ENCODE peak calls at places on chromosomes 12 and 14, in four cellular contexts. One of them, this sample, is unnamed.
A peak's percentile ranks its signal among the peaks of the same experiment; 100 is the strongest.

GRCh38 chr14:104277416-104278213 is 139.2 kb downstream of the KIF26A start:
- DNase-seq in spleen: no peak
- DNase-seq in stomach: peak; percentile 22
- DNase-seq in GM12878: no peak
- DNase-seq in this sample: no peak

GRCh38 chr12:11837318-11837934 is 188.0 kb downstream of the ETV6 start:
- DNase-seq in spleen: no peak
- DNase-seq in GM12878: no peak
- DNase-seq in stomach: no peak
- DNase-seq in this sample: no peak

GRCh38 chr12:131025939-131026702 is 72.4 kb downstream of the ADGRD1 start:
- DNase-seq in stomach: no peak
- DNase-seq in GM12878: no peak
- DNase-seq in spleen: no peak
- DNase-seq in this sample: no peak

GRCh38 chr14:99413172-99413571 is 67.5 kb downstream of the SETD3 start:
- DNase-seq in spleen: no peak
- DNase-seq in stomach: no peak
- DNase-seq in GM12878: no peak
- DNase-seq in this sample: no peak

GRCh38 chr14:81452341-81452740 is 52.2 kb upstream of the STON2 start:
- DNase-seq in stomach: no peak
- DNase-seq in spleen: no peak
- DNase-seq in GM12878: no peak
- DNase-seq in this sample: no peak

GRCh38 chr14:89746654-89747053 is 207.9 kb downstream of the EFCAB11 start:
- DNase-seq in stomach: no peak
- DNase-seq in spleen: no peak
- DNase-seq in GM12878: no peak
- DNase-seq in this sample: no peak

GRCh38 chr12:13816394-13816793 is 165.0 kb downstream of the GRIN2B start:
- DNase-seq in GM12878: no peak
- DNase-seq in spleen: no peak
- DNase-seq in stomach: no peak
- DNase-seq in this sample: no peak

GRCh38 chr12:10361084-10361483 is 28.8 kb downstream of the KLRK1 start:
- DNase-seq in GM12878: no peak
- DNase-seq in spleen: no peak
- DNase-seq in stomach: no peak
- DNase-seq in this sample: no peak

GRCh38 chr12:127619869-127620769 is 646.9 kb upstream of the TMEM132C start:
- DNase-seq in spleen: no peak
- DNase-seq in GM12878: no peak
- DNase-seq in stomach: no peak
- DNase-seq in this sample: no peak

GRCh38 chr12:109697270-109697553 is 16.4 kb upstream of the FAM222A start:
- DNase-seq in spleen: no peak
- DNase-seq in GM12878: no peak
- DNase-seq in stomach: no peak
- DNase-seq in this sample: no peak
- TF ChIP-seq POLR2AphosphoS5 in spleen: no peak
- TF ChIP-seq POLR2AphosphoS5 in GM12878: no peak
- TF ChIP-seq POLR2AphosphoS5 in stomach: no peak
- TF ChIP-seq POLR2AphosphoS5 in this sample: no peak

GRCh38 chr12:109069307-109070231 is 17.2 kb downstream of the USP30 start:
- DNase-seq in GM12878: no peak
- DNase-seq in stomach: no peak
- DNase-seq in spleen: no peak
- DNase-seq in this sample: no peak
- H3K36me3 ChIP-seq in GM12878: no peaks in the 10 kb centered on the region
- H3K36me3 ChIP-seq in stomach: peaks cover 47% of the 10 kb centered on the region
- H3K36me3 ChIP-seq in spleen: peaks cover 51% of the 10 kb centered on the region
- H3K36me3 ChIP-seq in this sample: peaks cover 44% of the 10 kb centered on the region

DNA sequence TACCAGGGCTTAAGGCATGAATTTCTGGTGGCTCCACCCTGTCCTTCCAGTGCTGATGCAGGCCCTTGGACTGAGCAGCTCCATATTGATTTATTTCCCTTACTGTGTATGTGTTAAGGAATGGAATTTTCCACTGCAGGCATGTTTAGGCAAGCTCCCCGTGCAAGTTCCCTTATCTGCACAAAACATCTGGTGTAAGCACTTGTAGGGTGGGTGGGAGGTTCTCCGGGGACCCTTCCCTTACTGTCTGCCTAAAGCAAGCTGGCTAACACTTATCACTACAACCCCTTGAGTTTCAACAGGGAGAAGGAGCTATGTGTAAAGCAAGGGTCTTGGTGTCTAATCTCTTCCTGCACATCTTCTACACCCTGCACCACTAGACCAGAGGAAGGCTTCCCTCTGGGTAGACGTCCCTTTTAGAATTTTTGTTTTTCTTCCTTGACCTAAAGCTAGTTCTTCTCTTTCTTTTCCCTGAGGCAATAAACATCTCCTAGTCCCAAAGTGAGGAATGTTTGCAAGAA is 22.0 kb upstream of the DRAM1 start:
- DNase-seq in GM12878: no peak
- DNase-seq in spleen: no peak
- DNase-seq in stomach: no peak
- DNase-seq in this sample: no peak
- TF ChIP-seq POLR2AphosphoS5 in GM12878: no peak
- TF ChIP-seq POLR2AphosphoS5 in spleen: no peak
- TF ChIP-seq POLR2AphosphoS5 in stomach: no peak
- TF ChIP-seq POLR2AphosphoS5 in this sample: no peak

GRCh38 chr12:132117558-132117875 is 26.6 kb downstream of the DDX51 start:
- DNase-seq in GM12878: no peak
- DNase-seq in spleen: no peak
- DNase-seq in stomach: no peak
- DNase-seq in this sample: peak; percentile 39

GRCh38 chr12:132114667-132115066 is 29.5 kb downstream of the DDX51 start:
- DNase-seq in spleen: no peak
- DNase-seq in stomach: no peak
- DNase-seq in GM12878: no peak
- DNase-seq in this sample: peak; percentile 33

GRCh38 chr12:132116709-132117557 is 27.2 kb downstream of the DDX51 start:
- DNase-seq in GM12878: no peak
- DNase-seq in spleen: no peak
- DNase-seq in stomach: no peak
- DNase-seq in this sample: peak; percentile 56

GRCh38 chr12:132118876-132119275 is 25.2 kb downstream of the DDX51 start:
- DNase-seq in GM12878: no peak
- DNase-seq in stomach: no peak
- DNase-seq in spleen: no peak
- DNase-seq in this sample: peak; percentile 46

DNA sequence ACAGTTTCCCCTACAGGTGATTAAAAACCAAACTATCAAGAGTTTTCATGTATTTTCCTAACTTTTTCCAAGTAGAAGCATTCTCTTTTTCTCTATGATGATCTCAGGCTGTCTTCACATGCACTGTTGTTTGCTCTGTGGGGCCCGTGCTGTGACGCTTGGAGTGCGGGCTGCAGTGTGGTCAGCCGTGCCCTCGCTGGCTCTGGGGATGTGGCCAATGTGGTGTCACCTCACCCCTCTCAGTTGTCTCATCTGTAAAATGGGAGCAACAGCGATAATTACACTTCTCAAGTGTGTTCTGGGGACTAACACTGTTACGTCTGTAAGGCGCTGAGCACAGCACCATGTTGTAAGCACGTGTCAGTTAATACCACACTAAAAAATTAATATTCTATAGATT is 28.6 kb downstream of the DDX51 start:
- DNase-seq in spleen: no peak
- DNase-seq in GM12878: no peak
- DNase-seq in stomach: no peak
- DNase-seq in this sample: no peak
- H3K36me3 ChIP-seq in spleen: peaks cover 71% of the 10 kb centered on the region
- H3K36me3 ChIP-seq in GM12878: peaks cover 8% of the 10 kb centered on the region
- H3K36me3 ChIP-seq in stomach: peaks cover 15% of the 10 kb centered on the region
- H3K36me3 ChIP-seq in this sample: peaks cover 82% of the 10 kb centered on the region

GRCh38 chr12:75735853-75736252 is 224.4 kb upstream of the KRR1 start:
- DNase-seq in spleen: no peak
- DNase-seq in GM12878: no peak
- DNase-seq in stomach: peak; percentile 66
- DNase-seq in this sample: no peak

GRCh38 chr12:75739916-75740315 is 228.5 kb upstream of the KRR1 start:
- DNase-seq in stomach: no peak
- DNase-seq in GM12878: no peak
- DNase-seq in spleen: no peak
- DNase-seq in this sample: no peak

GRCh38 chr12:75738486-75738885 is 227.1 kb upstream of the KRR1 start:
- DNase-seq in stomach: no peak
- DNase-seq in GM12878: peak; percentile 16
- DNase-seq in spleen: no peak
- DNase-seq in this sample: no peak
- TF ChIP-seq POLR2AphosphoS5 in stomach: no peak
- TF ChIP-seq POLR2AphosphoS5 in GM12878: no peak
- TF ChIP-seq POLR2AphosphoS5 in spleen: no peak
- TF ChIP-seq POLR2AphosphoS5 in this sample: no peak

GRCh38 chr14:73168691-73169090 is 32.4 kb downstream of the PSEN1 start:
- DNase-seq in spleen: no peak
- DNase-seq in GM12878: no peak
- DNase-seq in stomach: no peak
- DNase-seq in this sample: no peak
- H3K36me3 ChIP-seq in spleen: peaks cover 86% of the 10 kb centered on the region
- H3K36me3 ChIP-seq in GM12878: peaks cover 8% of the 10 kb centered on the region
- H3K36me3 ChIP-seq in stomach: peaks cover 39% of the 10 kb centered on the region
- H3K36me3 ChIP-seq in this sample: peaks cover 36% of the 10 kb centered on the region

DNA sequence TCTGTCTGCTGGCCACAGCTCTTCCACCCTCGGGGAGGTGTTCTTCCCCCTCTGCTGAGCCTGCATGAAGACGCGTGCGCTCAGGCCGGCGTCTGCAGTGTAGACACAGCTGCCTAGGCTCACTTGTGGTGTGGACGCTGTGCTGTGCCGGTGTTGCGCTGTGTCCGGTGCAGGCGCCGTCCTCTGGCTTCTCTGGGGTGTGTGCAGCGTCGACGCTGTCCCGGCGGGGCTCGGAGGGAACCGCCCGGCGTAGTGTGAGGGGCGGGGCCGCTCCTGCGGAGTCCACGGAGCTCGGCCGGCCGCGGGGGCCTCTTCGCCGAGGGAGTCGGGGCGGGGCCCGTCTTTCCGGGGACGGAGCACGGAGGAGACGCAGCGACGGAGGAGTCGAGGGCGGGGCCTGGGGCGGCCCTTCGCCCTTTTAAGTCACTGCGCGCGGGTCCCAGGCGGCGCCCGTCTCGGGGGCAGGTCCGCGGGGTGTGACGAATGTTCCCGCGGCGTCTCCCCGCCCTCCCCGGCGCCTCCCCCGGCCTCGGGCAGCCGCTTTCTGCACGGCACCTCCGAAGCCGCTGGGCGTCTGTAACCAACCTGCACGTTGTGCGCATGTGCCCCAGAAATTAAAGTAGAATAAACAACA is 45.2 kb downstream of the NOC4L start:
- DNase-seq in stomach: peak; percentile 93
- DNase-seq in GM12878: peak; percentile 31
- DNase-seq in spleen: peak; percentile 99
- DNase-seq in this sample: peak; percentile 97
- TF ChIP-seq POLR2AphosphoS5 in stomach: peak; percentile 37
- TF ChIP-seq POLR2AphosphoS5 in GM12878: no peak
- TF ChIP-seq POLR2AphosphoS5 in spleen: peak; percentile 84
- TF ChIP-seq POLR2AphosphoS5 in this sample: peak; percentile 30

DNA sequence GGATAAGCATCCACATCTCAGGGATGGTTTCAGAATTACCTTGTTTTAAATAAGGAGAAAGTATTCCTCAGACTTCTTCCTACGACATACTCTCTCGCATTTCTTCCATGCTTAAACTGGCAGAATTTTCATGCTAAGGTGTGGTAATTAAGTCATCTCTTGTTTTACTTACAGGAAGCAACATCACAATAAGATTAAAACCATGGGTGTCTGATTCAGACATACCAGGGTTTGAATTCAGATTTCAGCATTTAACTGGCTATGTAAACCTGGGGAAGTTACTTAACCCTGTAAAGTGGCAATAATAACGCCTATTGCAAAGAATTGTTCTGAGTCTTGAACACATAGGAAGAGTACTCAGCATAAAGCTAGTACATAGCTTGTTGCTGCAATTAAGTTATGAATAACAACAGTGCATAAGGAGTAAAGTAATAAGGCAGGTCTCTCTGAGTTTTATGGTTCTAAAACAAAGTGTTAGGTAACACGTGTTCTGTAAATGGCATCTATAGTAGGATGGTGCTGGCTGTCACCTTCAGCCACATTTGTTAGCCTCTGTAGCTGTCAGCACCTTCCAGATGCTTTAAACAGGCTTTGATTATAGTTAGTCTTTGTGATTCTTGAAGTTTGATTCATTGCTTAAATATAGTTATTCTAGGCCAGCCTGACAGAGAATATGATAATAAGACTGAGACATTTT is 38.8 kb downstream of the IFT43 start:
- DNase-seq in GM12878: no peak
- DNase-seq in spleen: no peak
- DNase-seq in stomach: no peak
- DNase-seq in this sample: no peak
- H3K36me3 ChIP-seq in GM12878: no peaks in the 10 kb centered on the region
- H3K36me3 ChIP-seq in spleen: peaks cover 30% of the 10 kb centered on the region
- H3K36me3 ChIP-seq in stomach: no peaks in the 10 kb centered on the region
- H3K36me3 ChIP-seq in this sample: no peaks in the 10 kb centered on the region

GRCh38 chr12:6925543-6926279 is 2.0 kb upstream of the ATN1 start:
- DNase-seq in spleen: peak; percentile 74
- DNase-seq in stomach: peak; percentile 77
- DNase-seq in GM12878: no peak
- DNase-seq in this sample: peak; percentile 95

GRCh38 chr12:6929806-6930452 is 2.2 kb downstream of the ATN1 start:
- DNase-seq in spleen: peak; percentile 32
- DNase-seq in stomach: no peak
- DNase-seq in GM12878: no peak
- DNase-seq in this sample: no peak

GRCh38 chr12:6927999-6928702 is 392 bp downstream of the ATN1 start:
- DNase-seq in GM12878: no peak
- DNase-seq in stomach: no peak
- DNase-seq in spleen: peak; percentile 84
- DNase-seq in this sample: no peak

GRCh38 chr12:6927379-6927991 is at the start of gene ATN1:
- DNase-seq in GM12878: no peak
- DNase-seq in spleen: peak; percentile 90
- DNase-seq in stomach: peak; percentile 68
- DNase-seq in this sample: peak; percentile 97

DNA sequence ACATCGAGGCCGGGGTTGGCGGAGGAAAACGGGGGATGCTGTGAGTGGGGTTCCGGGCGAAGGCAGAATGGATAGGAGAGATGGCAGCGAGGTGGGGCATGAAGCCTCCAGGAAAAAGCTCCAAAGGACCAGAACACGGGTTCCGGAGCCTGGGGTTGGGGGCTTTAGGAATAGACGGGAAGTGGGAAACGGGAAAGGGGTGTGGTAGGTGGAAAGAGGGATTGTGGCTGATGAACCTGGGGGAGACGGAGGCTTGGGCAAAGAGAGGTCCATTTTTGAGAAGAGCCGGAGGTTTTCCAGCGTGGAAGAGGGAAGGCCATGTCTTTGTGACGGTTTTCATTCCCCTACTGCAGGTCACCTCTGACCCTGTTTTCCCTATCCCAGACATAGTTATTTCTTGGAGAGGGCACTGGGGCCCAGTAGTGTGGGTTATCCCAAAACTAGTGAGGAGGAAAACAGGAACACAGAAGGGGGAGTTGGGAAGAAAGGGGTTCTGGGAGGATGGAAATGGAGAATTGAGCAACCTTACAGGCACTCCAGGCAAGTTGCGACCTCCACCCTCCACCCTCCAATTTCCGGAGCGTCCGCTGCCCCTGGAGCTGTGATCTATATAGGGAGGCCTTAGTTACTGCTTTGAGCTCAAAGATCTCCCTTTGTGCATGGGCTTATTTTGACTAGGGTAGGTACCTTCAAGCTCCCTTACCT is 1.1 kb downstream of the ATN1 start:
- DNase-seq in stomach: no peak
- DNase-seq in spleen: peak; percentile 67
- DNase-seq in GM12878: no peak
- DNase-seq in this sample: no peak
- TF ChIP-seq POLR2AphosphoS5 in stomach: no peak
- TF ChIP-seq POLR2AphosphoS5 in spleen: no peak
- TF ChIP-seq POLR2AphosphoS5 in GM12878: no peak
- TF ChIP-seq POLR2AphosphoS5 in this sample: no peak

GRCh38 chr12:132784580-132784979 is 22.9 kb upstream of the ANKLE2 start:
- DNase-seq in spleen: no peak
- DNase-seq in stomach: no peak
- DNase-seq in GM12878: no peak
- DNase-seq in this sample: no peak
- H3K36me3 ChIP-seq in spleen: peaks cover 90% of the 10 kb centered on the region
- H3K36me3 ChIP-seq in stomach: peaks cover 79% of the 10 kb centered on the region
- H3K36me3 ChIP-seq in GM12878: peaks cover 46% of the 10 kb centered on the region
- H3K36me3 ChIP-seq in this sample: peaks cover 62% of the 10 kb centered on the region

This sample was measured in sigmoid colon.